ENCODE peak calls at places on chromosomes 6 and 20, in six cellular contexts. H is SHP77; T is stimulated activated naive CD4-positive, alpha-beta T cell; I is mucosa of descending colon; O is Calu3; S is NCI-H510A treated with DMSO at 0.1 percent for 48 hours. E is an unnamed sample.

GRCh38 chr20:45445805-45446562 is 23.6 kb upstream of the WFDC2 start:
- DNase-seq in H (peak), S (no peak), T (no peak), O (peak), I (peak), E (peak)

GRCh38 chr20:45049904-45050471 is 50.9 kb downstream of the KCNS1 start:
- DNase-seq in S (no peak), T (no peak), H (no peak), O (no peak), I (no peak), E (no peak)

GRCh38 chr6:3294921-3295871 is 36.4 kb downstream of the PSMG4 start:
- DNase-seq in H (peak), T (no peak), I (peak), O (peak), S (no peak), E (peak)

GRCh38 chr6:43877021-43877420 is 107.0 kb downstream of the VEGFA start:
- DNase-seq in I (no peak), O (no peak), T (no peak), H (no peak), S (no peak), E (no peak)

GRCh38 chr6:22583230-22583629 is 13.9 kb downstream of the HDGFL1 start:
- DNase-seq in S (no peak), H (no peak), O (no peak), T (no peak), I (no peak), E (no peak)

GRCh38 chr20:15627089-15627488 is 946.2 kb downstream of the KIF16B start:
- DNase-seq in S (no peak), H (no peak), T (no peak), I (no peak), O (no peak), E (no peak)

GRCh38 chr6:169451065-169451840 is 197.6 kb upstream of the THBS2 start:
- DNase-seq in O (no peak), H (no peak), S (no peak), T (no peak), I (no peak), E (no peak)

GRCh38 chr6:44061375-44062104 is 65.7 kb downstream of the MRPL14 start:
- DNase-seq in I (no peak), T (no peak), S (no peak), O (no peak), H (no peak), E (no peak)

GRCh38 chr20:48282591-48283228 is 497.4 kb upstream of the SULF2 start:
- DNase-seq in T (no peak), H (no peak), S (no peak), O (peak), I (no peak), E (no peak)

GRCh38 chr6:39350723-39351505 is 28.4 kb upstream of the KCNK16 start:
- DNase-seq in I (no peak), H (no peak), O (no peak), S (no peak), T (no peak), E (no peak)

GRCh38 chr6:35919085-35919826 is 1.6 kb downstream of the SRPK1 start:
- DNase-seq in H (no peak), I (no peak), T (no peak), S (peak), O (no peak), E (no peak)

GRCh38 chr20:45322952-45323383 is 14.9 kb upstream of the MATN4 start:
- DNase-seq in O (peak), T (no peak), H (peak), S (peak), I (peak), E (peak)

GRCh38 chr6:11317885-11318771 is 85.7 kb upstream of the NEDD9 start:
- DNase-seq in T (no peak), S (no peak), H (no peak), I (peak), O (peak), E (no peak)

GRCh38 chr20:33681288-33681687 is 4.9 kb downstream of the E2F1 start:
- DNase-seq in H (no peak), T (no peak), S (no peak), I (no peak), O (no peak), E (no peak)

GRCh38 chr6:17972074-17972966 is 15.1 kb downstream of the KIF13A start:
- DNase-seq in S (no peak), I (no peak), O (no peak), H (no peak), T (no peak), E (no peak)

GRCh38 chr6:71038966-71039365 is 82.1 kb upstream of the B3GAT2 start:
- DNase-seq in S (peak), H (no peak), I (no peak), T (no peak), O (no peak), E (no peak)

GRCh38 chr6:78523622-78524021 is 343.7 kb upstream of the IRAK1BP1 start:
- DNase-seq in O (no peak), S (no peak), H (no peak), T (no peak), I (no peak), E (no peak)

GRCh38 chr6:110481081-110481480 is 4.7 kb upstream of the SLC22A16 start:
- DNase-seq in I (no peak), S (no peak), H (no peak), T (no peak), O (no peak), E (no peak)

GRCh38 chr6:16438677-16439615 is 200.6 kb downstream of the GMPR start:
- DNase-seq in I (no peak), H (no peak), O (no peak), S (no peak), T (peak), E (no peak)

GRCh38 chr6:45422541-45423110 is 44.9 kb upstream of the SUPT3H start:
- DNase-seq in O (peak), T (peak), H (no peak), I (peak), S (peak), E (peak)